ENCODE peak calls at places on chromosome 19, in eight cellular contexts. One of them, this sample, is unnamed.

GRCh38 chr19:44530777-44531176 is 1.3 kb upstream of the CEACAM20 start:
- DNase-seq in hepatocyte: no peak
- DNase-seq in GM12878: no peak
- DNase-seq in fibroblast of lung: peak
- DNase-seq in GM23248: peak
- DNase-seq in A549: no peak
- DNase-seq in PC-3: no peak
- DNase-seq in neuronal stem cell: no peak
- DNase-seq in this sample: no peak

GRCh38 chr19:48394331-48395169 is 1.1 kb downstream of the GRIN2D start:
- DNase-seq in A549: peak
- DNase-seq in GM23248: peak
- DNase-seq in fibroblast of lung: no peak
- DNase-seq in PC-3: no peak
- DNase-seq in hepatocyte: no peak
- DNase-seq in neuronal stem cell: no peak
- DNase-seq in GM12878: no peak
- DNase-seq in this sample: no peak

GRCh38 chr19:35642798-35643254 is 1.3 kb downstream of the ETV2 start:
- DNase-seq in fibroblast of lung: no peak
- DNase-seq in neuronal stem cell: no peak
- DNase-seq in PC-3: no peak
- DNase-seq in hepatocyte: no peak
- DNase-seq in GM12878: no peak
- DNase-seq in A549: no peak
- DNase-seq in GM23248: no peak
- DNase-seq in this sample: no peak

GRCh38 chr19:54921082-54921481 is 15.1 kb downstream of the NCR1 start:
- DNase-seq in GM23248: no peak
- DNase-seq in neuronal stem cell: no peak
- DNase-seq in fibroblast of lung: no peak
- DNase-seq in PC-3: no peak
- DNase-seq in A549: no peak
- DNase-seq in GM12878: no peak
- DNase-seq in hepatocyte: no peak
- DNase-seq in this sample: no peak

GRCh38 chr19:12884926-12885748 is 1.9 kb downstream of the KLF1 start:
- DNase-seq in PC-3: peak
- DNase-seq in GM23248: peak
- DNase-seq in A549: peak
- DNase-seq in fibroblast of lung: peak
- DNase-seq in neuronal stem cell: peak
- DNase-seq in GM12878: peak
- DNase-seq in hepatocyte: peak
- DNase-seq in this sample: peak

GRCh38 chr19:41016488-41017071 is 25.5 kb downstream of the CYP2B6 start:
- DNase-seq in hepatocyte: no peak
- DNase-seq in fibroblast of lung: no peak
- DNase-seq in PC-3: no peak
- DNase-seq in GM12878: no peak
- DNase-seq in neuronal stem cell: no peak
- DNase-seq in A549: no peak
- DNase-seq in GM23248: no peak
- DNase-seq in this sample: no peak

GRCh38 chr19:52993342-52994178 is 20.2 kb upstream of the ERVV-1 start:
- DNase-seq in A549: peak
- DNase-seq in hepatocyte: peak
- DNase-seq in fibroblast of lung: peak
- DNase-seq in neuronal stem cell: peak
- DNase-seq in PC-3: peak
- DNase-seq in GM23248: peak
- DNase-seq in GM12878: no peak
- DNase-seq in this sample: no peak

GRCh38 chr19:2186071-2186846 is 22.5 kb downstream of the DOT1L start:
- DNase-seq in GM12878: no peak
- DNase-seq in fibroblast of lung: peak
- DNase-seq in PC-3: no peak
- DNase-seq in hepatocyte: peak
- DNase-seq in neuronal stem cell: no peak
- DNase-seq in GM23248: peak
- DNase-seq in A549: no peak
- DNase-seq in this sample: no peak

GRCh38 chr19:46714523-46715106 is 2.3 kb downstream of the PRKD2 start:
- DNase-seq in PC-3: no peak
- DNase-seq in fibroblast of lung: no peak
- DNase-seq in GM12878: no peak
- DNase-seq in hepatocyte: no peak
- DNase-seq in neuronal stem cell: no peak
- DNase-seq in GM23248: peak
- DNase-seq in A549: no peak
- DNase-seq in this sample: no peak

GRCh38 chr19:10514211-10515145 is 2.8 kb downstream of the S1PR5 start:
- DNase-seq in neuronal stem cell: no peak
- DNase-seq in PC-3: no peak
- DNase-seq in GM23248: peak
- DNase-seq in GM12878: no peak
- DNase-seq in A549: no peak
- DNase-seq in hepatocyte: peak
- DNase-seq in fibroblast of lung: no peak
- DNase-seq in this sample: no peak

GRCh38 chr19:28940751-28941500 is 272.0 kb downstream of the UQCRFS1 start:
- DNase-seq in A549: no peak
- DNase-seq in fibroblast of lung: peak
- DNase-seq in GM23248: peak
- DNase-seq in hepatocyte: no peak
- DNase-seq in PC-3: no peak
- DNase-seq in GM12878: no peak
- DNase-seq in neuronal stem cell: no peak
- DNase-seq in this sample: no peak

GRCh38 chr19:40872209-40872608 is 9.8 kb downstream of the CYP2A7 start:
- DNase-seq in A549: no peak
- DNase-seq in neuronal stem cell: no peak
- DNase-seq in GM12878: no peak
- DNase-seq in hepatocyte: no peak
- DNase-seq in PC-3: no peak
- DNase-seq in fibroblast of lung: no peak
- DNase-seq in GM23248: no peak
- DNase-seq in this sample: no peak

GRCh38 chr19:10882108-10882457 is 10.7 kb downstream of the CARM1 start:
- DNase-seq in A549: no peak
- DNase-seq in GM12878: no peak
- DNase-seq in hepatocyte: no peak
- DNase-seq in PC-3: no peak
- DNase-seq in neuronal stem cell: no peak
- DNase-seq in GM23248: no peak
- DNase-seq in fibroblast of lung: no peak
- DNase-seq in this sample: no peak

GRCh38 chr19:39038098-39038497 is 5.7 kb upstream of the FBXO27 start:
- DNase-seq in A549: peak
- DNase-seq in neuronal stem cell: peak
- DNase-seq in fibroblast of lung: peak
- DNase-seq in GM23248: peak
- DNase-seq in GM12878: no peak
- DNase-seq in PC-3: peak
- DNase-seq in hepatocyte: peak
- DNase-seq in this sample: peak

GRCh38 chr19:34404109-34404909 is at the start of gene PDCD2L:
- DNase-seq in GM23248: peak
- DNase-seq in GM12878: peak
- DNase-seq in A549: peak
- DNase-seq in PC-3: peak
- DNase-seq in hepatocyte: peak
- DNase-seq in neuronal stem cell: peak
- DNase-seq in fibroblast of lung: peak
- DNase-seq in this sample: peak

GRCh38 chr19:48292798-48293197 is 22.9 kb downstream of the ZNF114 start:
- DNase-seq in PC-3: peak
- DNase-seq in hepatocyte: no peak
- DNase-seq in neuronal stem cell: no peak
- DNase-seq in A549: peak
- DNase-seq in GM23248: peak
- DNase-seq in fibroblast of lung: peak
- DNase-seq in GM12878: no peak
- DNase-seq in this sample: no peak

DNA sequence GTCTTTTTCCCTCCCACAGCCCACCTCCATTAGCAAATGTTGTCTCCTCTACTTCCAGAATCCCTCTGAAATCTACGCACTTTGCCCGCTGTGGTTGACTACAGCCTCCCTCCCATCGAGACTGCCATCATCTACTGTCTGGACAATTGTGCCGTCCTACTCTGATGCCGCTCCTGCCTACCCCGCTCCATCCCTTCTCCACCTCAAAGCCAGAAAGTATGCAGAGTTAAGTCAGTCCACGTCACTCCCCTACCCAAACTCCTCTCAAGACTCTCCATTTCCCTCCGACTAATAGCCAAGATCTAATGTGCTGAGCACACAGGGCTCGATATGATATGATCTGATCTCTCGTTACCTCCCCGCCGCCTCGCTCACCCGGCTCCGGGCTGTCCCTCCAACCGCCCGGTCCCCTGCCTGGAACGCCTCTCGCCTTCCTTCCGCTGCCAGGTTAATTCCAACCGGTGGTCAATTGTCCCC is 556 bp downstream of the CACTIN start:
- DNase-seq in GM23248: peak
- DNase-seq in GM12878: no peak
- DNase-seq in PC-3: no peak
- DNase-seq in neuronal stem cell: no peak
- DNase-seq in fibroblast of lung: peak
- DNase-seq in A549: no peak
- DNase-seq in hepatocyte: no peak
- DNase-seq in this sample: no peak
- H3K4me2 ChIP-seq in GM23248: peak
- H3K4me2 ChIP-seq in GM12878: peak
- H3K4me2 ChIP-seq in PC-3: peak
- H3K4me2 ChIP-seq in neuronal stem cell: peak
- H3K4me2 ChIP-seq in fibroblast of lung: peak
- H3K4me2 ChIP-seq in A549: peak
- H3K4me2 ChIP-seq in hepatocyte: peak
- H3K4me2 ChIP-seq in this sample: peak

GRCh38 chr19:33294058-33294798 is 8.1 kb downstream of the CEBPA start:
- DNase-seq in hepatocyte: no peak
- DNase-seq in PC-3: no peak
- DNase-seq in fibroblast of lung: no peak
- DNase-seq in neuronal stem cell: no peak
- DNase-seq in GM12878: no peak
- DNase-seq in GM23248: no peak
- DNase-seq in A549: no peak
- DNase-seq in this sample: no peak
- H3K4me2 ChIP-seq in hepatocyte: peak
- H3K4me2 ChIP-seq in PC-3: peak
- H3K4me2 ChIP-seq in fibroblast of lung: no peak
- H3K4me2 ChIP-seq in neuronal stem cell: no peak
- H3K4me2 ChIP-seq in GM12878: no peak
- H3K4me2 ChIP-seq in GM23248: no peak
- H3K4me2 ChIP-seq in A549: peak
- H3K4me2 ChIP-seq in this sample: peak

GRCh38 chr19:17095141-17095919 is 19.8 kb downstream of the MYO9B start:
- DNase-seq in A549: no peak
- DNase-seq in PC-3: no peak
- DNase-seq in GM23248: peak
- DNase-seq in hepatocyte: peak
- DNase-seq in GM12878: no peak
- DNase-seq in fibroblast of lung: peak
- DNase-seq in neuronal stem cell: no peak
- DNase-seq in this sample: no peak

GRCh38 chr19:17101686-17102628 is 26.4 kb downstream of the MYO9B start:
- DNase-seq in hepatocyte: no peak
- DNase-seq in A549: no peak
- DNase-seq in neuronal stem cell: no peak
- DNase-seq in PC-3: no peak
- DNase-seq in fibroblast of lung: no peak
- DNase-seq in GM23248: no peak
- DNase-seq in GM12878: no peak
- DNase-seq in this sample: no peak

GRCh38 chr19:17098326-17098725 is 22.7 kb downstream of the MYO9B start:
- DNase-seq in neuronal stem cell: no peak
- DNase-seq in hepatocyte: no peak
- DNase-seq in PC-3: no peak
- DNase-seq in fibroblast of lung: peak
- DNase-seq in GM12878: no peak
- DNase-seq in GM23248: no peak
- DNase-seq in A549: no peak
- DNase-seq in this sample: no peak

GRCh38 chr19:17092696-17093095 is 17.1 kb downstream of the MYO9B start:
- DNase-seq in PC-3: no peak
- DNase-seq in GM12878: no peak
- DNase-seq in hepatocyte: no peak
- DNase-seq in neuronal stem cell: no peak
- DNase-seq in GM23248: no peak
- DNase-seq in fibroblast of lung: no peak
- DNase-seq in A549: no peak
- DNase-seq in this sample: no peak

GRCh38 chr19:17097593-17098126 is 22.1 kb downstream of the MYO9B start:
- DNase-seq in hepatocyte: peak
- DNase-seq in GM12878: no peak
- DNase-seq in fibroblast of lung: peak
- DNase-seq in GM23248: peak
- DNase-seq in neuronal stem cell: no peak
- DNase-seq in A549: peak
- DNase-seq in PC-3: peak
- DNase-seq in this sample: peak
- H3K4me2 ChIP-seq in hepatocyte: peak
- H3K4me2 ChIP-seq in GM12878: no peak
- H3K4me2 ChIP-seq in fibroblast of lung: peak
- H3K4me2 ChIP-seq in GM23248: peak
- H3K4me2 ChIP-seq in neuronal stem cell: no peak
- H3K4me2 ChIP-seq in A549: peak
- H3K4me2 ChIP-seq in PC-3: peak
- H3K4me2 ChIP-seq in this sample: peak

GRCh38 chr19:6861683-6862286 is 25.6 kb upstream of the ADGRE1 start:
- DNase-seq in GM23248: no peak
- DNase-seq in neuronal stem cell: no peak
- DNase-seq in PC-3: peak
- DNase-seq in hepatocyte: no peak
- DNase-seq in GM12878: no peak
- DNase-seq in A549: no peak
- DNase-seq in fibroblast of lung: no peak
- DNase-seq in this sample: peak

GRCh38 chr19:6865849-6866248 is 21.5 kb upstream of the ADGRE1 start:
- DNase-seq in GM23248: no peak
- DNase-seq in A549: no peak
- DNase-seq in PC-3: no peak
- DNase-seq in GM12878: no peak
- DNase-seq in neuronal stem cell: no peak
- DNase-seq in fibroblast of lung: no peak
- DNase-seq in hepatocyte: no peak
- DNase-seq in this sample: no peak

GRCh38 chr19:6868341-6868740 is 19.0 kb upstream of the ADGRE1 start:
- DNase-seq in A549: no peak
- DNase-seq in fibroblast of lung: no peak
- DNase-seq in GM23248: no peak
- DNase-seq in neuronal stem cell: no peak
- DNase-seq in GM12878: no peak
- DNase-seq in hepatocyte: no peak
- DNase-seq in PC-3: no peak
- DNase-seq in this sample: no peak

GRCh38 chr19:6866646-6867255 is 20.6 kb upstream of the ADGRE1 start:
- DNase-seq in hepatocyte: no peak
- DNase-seq in PC-3: peak
- DNase-seq in A549: no peak
- DNase-seq in GM12878: no peak
- DNase-seq in neuronal stem cell: no peak
- DNase-seq in fibroblast of lung: no peak
- DNase-seq in GM23248: no peak
- DNase-seq in this sample: no peak

GRCh38 chr19:6862673-6863078 is 24.7 kb upstream of the ADGRE1 start:
- DNase-seq in GM12878: peak
- DNase-seq in PC-3: peak
- DNase-seq in neuronal stem cell: peak
- DNase-seq in hepatocyte: peak
- DNase-seq in fibroblast of lung: peak
- DNase-seq in A549: peak
- DNase-seq in GM23248: peak
- DNase-seq in this sample: peak
- H3K4me2 ChIP-seq in GM12878: peak
- H3K4me2 ChIP-seq in PC-3: peak
- H3K4me2 ChIP-seq in neuronal stem cell: no peak
- H3K4me2 ChIP-seq in hepatocyte: peak
- H3K4me2 ChIP-seq in fibroblast of lung: peak
- H3K4me2 ChIP-seq in A549: peak
- H3K4me2 ChIP-seq in GM23248: peak
- H3K4me2 ChIP-seq in this sample: peak